ENCODE peak calls at places on chromosome 20, in six cellular contexts. D is T-helper 2 cell; V is stimulated activated CD8-positive, alpha-beta memory T cell treated with anti-CD3 and anti-CD28 coated beads, Interleukin-4, amount 100 ng/mL, for 4 hours; O is left ventricle myocardium inferior; J is activated T-helper 2 cell treated with anti-CD3 and anti-CD28 coated beads, Interferon-gamma antibody, Interleukin-2, Interleukin-4, amounts not matched to agents 10 μg/mL and 5 μg/mL and 100 μg/mL, durations not matched to agents 14 hours and 24 hours and 36 hours; R is NCI-H2029 treated with DMSO at 0.1 percent for 48 hours. S is an unnamed sample.

GRCh38 chr20:4063631-4064030 is 48.3 kb upstream of the RNF24 start:
- DNase-seq in D (no peak), J (no peak), R (no peak), V (no peak), O (no peak), S (no peak)

GRCh38 chr20:50645253-50646068 is 45.9 kb downstream of the RIPOR3 start:
- DNase-seq in R (no peak), O (peak; percentile 58), V (no peak), J (no peak), D (no peak), S (peak; percentile 92)

GRCh38 chr20:1390552-1391403 is 2.1 kb downstream of the FKBP1A start:
- DNase-seq in V (no peak), J (no peak), D (peak; percentile 44), O (no peak), R (no peak), S (no peak)

GRCh38 chr20:9408422-9409300 is 105.7 kb upstream of the LAMP5 start:
- DNase-seq in J (no peak), D (no peak), V (no peak), O (no peak), R (peak; percentile 35), S (no peak)

GRCh38 chr20:37542281-37542680 is 14.6 kb upstream of the BLCAP start:
- DNase-seq in J (no peak), D (no peak), R (no peak), O (no peak), V (no peak), S (no peak)

GRCh38 chr20:35339007-35339406 is 46.8 kb upstream of the FAM83C start:
- DNase-seq in D (no peak), O (no peak), R (no peak), J (no peak), V (no peak), S (no peak)

GRCh38 chr20:63641792-63642517 is 11.3 kb downstream of the STMN3 start:
- DNase-seq in V (peak; percentile 94), D (peak; percentile 96), J (peak; percentile 94), R (peak; percentile 79), O (peak; percentile 90), S (peak; percentile 92)

GRCh38 chr20:63585616-63586565 is 11.9 kb upstream of the HELZ2 start:
- DNase-seq in V (no peak), R (no peak), J (no peak), O (no peak), D (no peak), S (no peak)

GRCh38 chr20:10672579-10673127 is 1.1 kb downstream of the JAG1 start:
- DNase-seq in O (peak; percentile 54), V (no peak), J (peak; percentile 60), D (peak; percentile 53), R (peak; percentile 5), S (peak; percentile 38)

GRCh38 chr20:34544109-34544793 is 14.3 kb upstream of the MAP1LC3A start:
- DNase-seq in O (no peak), R (no peak), J (no peak), V (no peak), D (no peak), S (no peak)

GRCh38 chr20:50438986-50439407 is 71.2 kb upstream of the PTPN1 start:
- DNase-seq in D (no peak), J (no peak), R (no peak), V (no peak), O (no peak), S (no peak)

GRCh38 chr20:48645666-48646065 is 182.1 kb downstream of the PREX1 start:
- DNase-seq in R (no peak), V (no peak), O (no peak), J (no peak), D (no peak), S (no peak)